ENCODE peak calls at places on chromosomes 12 and 14, in seven cellular contexts. K is fibroblast of lung, T is astrocyte, E is trophoblast cell, V is HepG2, F is IMR-90, I is neural progenitor cell. A is an unnamed sample.

GRCh38 chr14:101601603-101602465 is 40.5 kb downstream of the DIO3 start:
- DNase-seq in K (no peak), T (no peak), E (no peak), V (no peak), F (no peak), I (no peak), A (no peak)

GRCh38 chr12:79934309-79935020 is 432 bp downstream of the PPP1R12A start:
- DNase-seq in K (peak), T (peak), E (no peak), V (peak), F (peak), I (no peak), A (no peak)

GRCh38 chr12:131923260-131923659 is 5.8 kb upstream of the PUS1 start:
- DNase-seq in K (no peak), T (no peak), E (no peak), V (no peak), F (no peak), I (no peak), A (no peak)

GRCh38 chr12:2013527-2014223 is 9.4 kb upstream of the DCP1B start:
- DNase-seq in K (peak), T (no peak), E (no peak), V (no peak), F (peak), I (no peak), A (no peak)

GRCh38 chr12:118751355-118751754 is 230.0 kb upstream of the SRRM4 start:
- DNase-seq in K (no peak), T (no peak), E (no peak), V (no peak), F (no peak), I (no peak), A (no peak)

GRCh38 chr12:112261559-112261958 is 120.7 kb downstream of the HECTD4 start:
- DNase-seq in K (no peak), T (no peak), E (peak), V (peak), F (no peak), I (peak), A (no peak)

GRCh38 chr12:112161711-112162110 is 36.4 kb downstream of the TRAFD1 start:
- DNase-seq in K (peak), T (no peak), E (no peak), V (no peak), F (no peak), I (no peak), A (no peak)

GRCh38 chr12:16174282-16174681 is 103.2 kb downstream of the SLC15A5 start:
- DNase-seq in K (no peak), T (no peak), E (no peak), V (no peak), F (no peak), I (no peak), A (no peak)

GRCh38 chr12:85626031-85626781 is 210.0 kb downstream of the RASSF9 start:
- DNase-seq in K (peak), T (peak), E (no peak), V (no peak), F (peak), I (no peak), A (no peak)

GRCh38 chr14:105087963-105088811 is 23.0 kb upstream of the GPR132 start:
- DNase-seq in K (peak), T (peak), E (peak), V (peak), F (peak), I (peak), A (no peak)

GRCh38 chr14:105085766-105086165 is 20.5 kb upstream of the GPR132 start:
- DNase-seq in K (no peak), T (no peak), E (no peak), V (no peak), F (no peak), I (no peak), A (no peak)

GRCh38 chr14:105086833-105087307 is 21.6 kb upstream of the GPR132 start:
- DNase-seq in K (peak), T (peak), E (peak), V (peak), F (peak), I (peak), A (no peak)

GRCh38 chr14:105088812-105089745 is 23.8 kb upstream of the GPR132 start:
- DNase-seq in K (peak), T (no peak), E (no peak), V (no peak), F (peak), I (no peak), A (no peak)

DNA sequence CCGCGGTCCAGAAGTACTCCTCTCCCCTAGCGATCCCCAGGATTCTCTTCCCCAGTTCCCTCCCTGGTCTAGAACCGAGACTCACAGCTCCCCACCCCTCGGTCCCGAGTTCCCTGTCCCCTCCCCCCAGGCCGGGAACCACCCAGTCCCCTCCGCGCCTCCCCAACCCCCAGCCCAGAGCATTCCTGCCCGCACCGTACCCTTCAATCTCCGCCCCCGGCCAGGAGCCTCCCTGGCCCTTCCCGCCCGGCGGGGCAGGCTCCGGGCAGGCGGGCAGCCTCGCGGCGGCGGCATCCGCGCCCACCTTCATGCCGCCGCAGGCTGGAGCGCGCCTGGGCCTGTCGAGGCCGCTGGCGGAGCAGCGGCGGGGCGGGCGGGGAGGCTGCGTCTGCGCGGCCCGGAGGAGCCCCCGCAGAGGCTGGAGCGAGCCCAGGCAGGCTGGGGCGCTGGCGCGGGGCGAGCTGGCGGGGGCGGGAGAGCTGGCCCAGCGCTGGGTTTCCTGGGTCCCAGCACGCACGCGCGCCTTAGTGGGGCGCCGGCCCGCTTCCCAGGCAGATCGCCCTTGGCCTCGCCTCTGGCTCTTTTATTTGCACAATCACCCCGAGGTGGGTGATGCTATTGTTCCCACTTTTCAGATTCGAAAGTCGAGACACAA is 22.2 kb upstream of the GPR132 start:
- DNase-seq in K (peak), T (peak), E (peak), V (no peak), F (peak), I (peak), A (no peak)
- H2AFZ ChIP-seq in K (peak), T (peak), E (no peak), V (no peak), F (peak), I (peak), A (peak)

GRCh38 chr12:110466791-110467190 is 1.3 kb downstream of the GPN3 start:
- DNase-seq in K (no peak), T (no peak), E (no peak), V (no peak), F (no peak), I (no peak), A (no peak)
- H2AFZ ChIP-seq in K (no peak), T (no peak), E (no peak), V (no peak), F (no peak), I (no peak), A (peak)

GRCh38 chr14:106844608-106845285 is 1318.4 kb downstream of the TMEM121 start:
- DNase-seq in K (no peak), T (no peak), E (peak), V (peak), F (no peak), I (no peak), A (no peak)

GRCh38 chr14:106842687-106843086 is 1316.3 kb downstream of the TMEM121 start:
- DNase-seq in K (no peak), T (no peak), E (peak), V (peak), F (no peak), I (no peak), A (no peak)

GRCh38 chr14:106843951-106844483 is 1317.6 kb downstream of the TMEM121 start:
- DNase-seq in K (no peak), T (no peak), E (peak), V (no peak), F (no peak), I (no peak), A (no peak)

GRCh38 chr14:106841701-106842100 is 1315.3 kb downstream of the TMEM121 start:
- DNase-seq in K (no peak), T (no peak), E (no peak), V (no peak), F (no peak), I (no peak), A (no peak)

GRCh38 chr14:106843376-106843775 is 1317.0 kb downstream of the TMEM121 start:
- DNase-seq in K (no peak), T (no peak), E (no peak), V (no peak), F (no peak), I (no peak), A (no peak)
- H2AFZ ChIP-seq in K (peak), T (no peak), E (no peak), V (peak), F (no peak), I (no peak), A (no peak)

GRCh38 chr14:23725980-23726746 is 90.0 kb downstream of the DHRS2 start:
- DNase-seq in K (no peak), T (no peak), E (no peak), V (no peak), F (no peak), I (no peak), A (no peak)

GRCh38 chr14:23728791-23729190 is 92.6 kb downstream of the DHRS2 start:
- DNase-seq in K (no peak), T (no peak), E (no peak), V (no peak), F (no peak), I (no peak), A (no peak)

GRCh38 chr14:23725528-23725927 is 89.4 kb downstream of the DHRS2 start:
- DNase-seq in K (no peak), T (no peak), E (no peak), V (no peak), F (no peak), I (no peak), A (no peak)

GRCh38 chr14:23727566-23728335 is 91.6 kb downstream of the DHRS2 start:
- DNase-seq in K (peak), T (peak), E (peak), V (peak), F (peak), I (peak), A (peak)

DNA sequence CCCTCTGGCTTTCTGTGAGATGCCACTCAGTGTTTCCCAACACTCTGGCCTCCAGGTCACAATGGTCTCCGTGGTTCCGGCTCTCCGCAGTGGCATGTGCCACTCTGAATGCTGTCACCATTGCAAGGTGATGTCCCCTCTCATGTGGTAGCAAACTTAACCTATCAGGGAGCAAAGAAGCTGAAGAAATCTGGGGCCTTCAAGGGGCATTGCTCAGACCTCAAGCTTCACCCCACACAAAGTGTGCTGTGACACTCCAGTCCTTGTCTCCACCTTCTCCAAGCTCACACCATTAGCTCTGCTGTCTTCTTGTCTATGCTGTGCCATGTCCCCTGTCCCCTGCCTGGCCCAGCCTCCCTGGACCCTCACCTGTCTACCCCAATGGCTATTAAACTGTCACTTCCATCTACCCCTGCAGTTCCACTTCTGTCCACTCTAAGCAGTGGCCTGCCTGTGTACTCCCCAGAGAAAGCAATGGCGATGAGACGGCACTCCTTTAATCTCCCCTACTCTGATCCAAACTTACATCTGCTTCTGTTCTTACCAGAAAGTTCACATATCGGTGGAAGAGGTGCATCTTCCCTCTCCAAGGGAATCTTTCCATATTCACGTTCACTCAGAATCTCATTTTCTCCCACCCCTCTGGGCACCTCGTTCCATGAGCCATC is 93.7 kb downstream of the DHRS2 start:
- DNase-seq in K (no peak), T (no peak), E (no peak), V (peak), F (no peak), I (no peak), A (no peak)
- H2AFZ ChIP-seq in K (no peak), T (no peak), E (no peak), V (peak), F (no peak), I (no peak), A (no peak)

DNA sequence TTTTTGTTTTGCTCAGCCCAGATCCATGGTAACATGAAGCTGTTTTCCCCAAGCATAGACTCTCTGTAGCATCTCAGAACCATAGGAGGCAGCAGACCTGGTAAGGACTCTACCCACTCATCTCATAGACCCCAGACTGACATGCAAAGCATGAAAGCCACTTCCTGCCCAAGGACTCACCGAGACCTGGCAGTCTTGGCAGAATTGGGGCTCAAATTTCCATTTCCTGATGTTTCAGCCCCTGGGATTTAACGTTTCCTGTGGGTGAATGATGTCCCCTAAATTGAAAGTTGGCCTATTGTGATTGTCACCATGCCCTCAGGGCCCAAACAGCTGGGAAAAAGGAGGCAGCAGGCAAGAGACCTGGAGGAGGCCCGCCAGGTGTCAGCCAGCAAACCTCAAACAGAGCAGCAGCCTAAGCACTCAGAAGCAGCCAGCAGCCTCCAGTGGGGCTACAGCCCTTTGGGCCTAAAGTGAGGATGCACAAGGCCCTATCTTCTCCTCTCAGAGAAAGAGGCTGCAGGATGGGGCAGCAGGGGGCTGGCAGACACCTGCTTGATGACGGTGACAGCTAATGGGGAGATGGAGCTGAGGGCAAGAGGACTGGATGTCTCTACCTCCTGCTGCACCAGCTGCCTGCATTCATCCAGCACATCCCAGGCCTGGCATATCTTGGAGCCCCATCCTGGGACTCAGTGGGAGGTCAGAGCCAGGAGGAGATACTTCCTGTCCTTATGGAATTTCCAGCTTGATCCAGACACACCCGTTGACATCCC is 8.5 kb downstream of the KRT85 start:
- DNase-seq in K (no peak), T (no peak), E (no peak), V (no peak), F (no peak), I (no peak), A (no peak)
- H2AFZ ChIP-seq in K (no peak), T (no peak), E (no peak), V (no peak), F (no peak), I (no peak), A (no peak)

GRCh38 chr12:44961887-44962286 is 85.8 kb upstream of the NELL2 start:
- DNase-seq in K (no peak), T (no peak), E (no peak), V (no peak), F (no peak), I (no peak), A (no peak)
- H2AFZ ChIP-seq in K (no peak), T (no peak), E (no peak), V (no peak), F (no peak), I (no peak), A (no peak)

GRCh38 chr12:661720-662486 is 1.3 kb downstream of the NINJ2 start:
- DNase-seq in K (no peak), T (no peak), E (no peak), V (no peak), F (no peak), I (no peak), A (no peak)
- H2AFZ ChIP-seq in K (no peak), T (no peak), E (no peak), V (no peak), F (no peak), I (no peak), A (no peak)

DNA sequence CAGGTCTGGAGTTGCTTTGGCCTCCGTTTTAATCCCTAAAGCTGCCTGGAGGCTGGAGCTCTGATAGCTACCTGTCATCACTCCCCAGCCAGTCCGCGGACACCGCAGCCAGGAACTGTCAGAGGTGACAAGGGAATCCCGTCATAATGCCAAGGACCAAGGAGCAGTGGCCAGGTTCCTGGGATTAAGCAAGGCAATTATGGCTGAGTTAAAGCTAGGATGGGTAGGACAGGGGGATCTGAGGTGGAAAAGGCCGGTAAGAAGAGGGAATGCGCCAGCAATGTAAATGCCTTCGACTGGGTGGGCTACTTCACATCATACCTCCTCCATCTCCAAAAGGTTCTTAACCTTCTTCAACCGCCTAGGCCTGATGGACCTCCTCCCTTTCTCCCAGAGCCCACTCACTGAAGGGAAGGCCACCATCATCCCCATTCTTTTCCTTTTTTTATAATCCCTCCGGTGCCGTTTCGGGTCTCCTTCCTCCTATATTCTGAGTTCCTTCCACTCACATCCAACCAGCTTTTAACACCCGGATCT is 1.9 kb downstream of the PPP1R3E start:
- DNase-seq in K (no peak), T (no peak), E (peak), V (peak), F (peak), I (peak), A (no peak)
- H2AFZ ChIP-seq in K (peak), T (peak), E (peak), V (peak), F (peak), I (no peak), A (peak)

A was measured in keratinocyte.